ENCODE peak calls at places on chromosome 16, in nine cellular contexts. One of them, this sample, is unnamed.
A peak's percentile ranks its signal among the peaks of the same experiment; 100 is the strongest.

GRCh38 chr16:59198487-59198886 is 464.4 kb upstream of the GOT2 start:
- DNase-seq in left ventricle myocardium inferior: no peak
- DNase-seq in left kidney: no peak
- DNase-seq in mucosa of gallbladder: no peak
- DNase-seq in M059J: no peak
- DNase-seq in activated CD8-positive, alpha-beta memory T cell treated with anti-CD3 and anti-CD28 coated beads for 24 hours: no peak
- DNase-seq in endothelial cell: no peak
- DNase-seq in WTC11: no peak
- DNase-seq in D341Med: no peak
- DNase-seq in this sample: no peak

GRCh38 chr16:57310801-57311200 is 26.3 kb upstream of the PLLP start:
- DNase-seq in left ventricle myocardium inferior: no peak
- DNase-seq in left kidney: no peak
- DNase-seq in mucosa of gallbladder: no peak
- DNase-seq in M059J: no peak
- DNase-seq in activated CD8-positive, alpha-beta memory T cell treated with anti-CD3 and anti-CD28 coated beads for 24 hours: no peak
- DNase-seq in endothelial cell: no peak
- DNase-seq in WTC11: no peak
- DNase-seq in D341Med: no peak
- DNase-seq in this sample: no peak

GRCh38 chr16:49782405-49782804 is 73.5 kb downstream of the ZNF423 start:
- DNase-seq in left ventricle myocardium inferior: no peak
- DNase-seq in left kidney: no peak
- DNase-seq in mucosa of gallbladder: no peak
- DNase-seq in M059J: no peak
- DNase-seq in activated CD8-positive, alpha-beta memory T cell treated with anti-CD3 and anti-CD28 coated beads for 24 hours: no peak
- DNase-seq in endothelial cell: no peak
- DNase-seq in WTC11: no peak
- DNase-seq in D341Med: no peak
- DNase-seq in this sample: no peak

GRCh38 chr16:660459-661183 is 7.3 kb upstream of the RHOT2 start:
- DNase-seq in left ventricle myocardium inferior: peak; percentile 90
- DNase-seq in left kidney: peak; percentile 94
- DNase-seq in mucosa of gallbladder: peak; percentile 91
- DNase-seq in M059J: no peak
- DNase-seq in activated CD8-positive, alpha-beta memory T cell treated with anti-CD3 and anti-CD28 coated beads for 24 hours: peak; percentile 79
- DNase-seq in endothelial cell: peak; percentile 91
- DNase-seq in WTC11: peak; percentile 93
- DNase-seq in D341Med: peak; percentile 95
- DNase-seq in this sample: peak; percentile 90

GRCh38 chr16:79278506-79278905 is 322.0 kb downstream of the MAF start:
- DNase-seq in left ventricle myocardium inferior: no peak
- DNase-seq in left kidney: no peak
- DNase-seq in mucosa of gallbladder: no peak
- DNase-seq in M059J: no peak
- DNase-seq in activated CD8-positive, alpha-beta memory T cell treated with anti-CD3 and anti-CD28 coated beads for 24 hours: peak; percentile 73
- DNase-seq in endothelial cell: no peak
- DNase-seq in WTC11: no peak
- DNase-seq in D341Med: no peak
- DNase-seq in this sample: no peak

GRCh38 chr16:11084484-11085024 is 140.2 kb downstream of the CLEC16A start:
- DNase-seq in left ventricle myocardium inferior: no peak
- DNase-seq in left kidney: peak; percentile 86
- DNase-seq in mucosa of gallbladder: no peak
- DNase-seq in M059J: peak; percentile 93
- DNase-seq in activated CD8-positive, alpha-beta memory T cell treated with anti-CD3 and anti-CD28 coated beads for 24 hours: no peak
- DNase-seq in endothelial cell: no peak
- DNase-seq in WTC11: no peak
- DNase-seq in D341Med: no peak
- DNase-seq in this sample: peak; percentile 90

GRCh38 chr16:88911148-88911945 is 44.9 kb upstream of the PABPN1L start:
- DNase-seq in left ventricle myocardium inferior: no peak
- DNase-seq in left kidney: peak; percentile 69
- DNase-seq in mucosa of gallbladder: no peak
- DNase-seq in M059J: no peak
- DNase-seq in activated CD8-positive, alpha-beta memory T cell treated with anti-CD3 and anti-CD28 coated beads for 24 hours: no peak
- DNase-seq in endothelial cell: no peak
- DNase-seq in WTC11: no peak
- DNase-seq in D341Med: no peak
- DNase-seq in this sample: no peak

GRCh38 chr16:85485379-85485778 is 127.7 kb upstream of the GSE1 start:
- DNase-seq in left ventricle myocardium inferior: no peak
- DNase-seq in left kidney: peak; percentile 84
- DNase-seq in mucosa of gallbladder: no peak
- DNase-seq in M059J: no peak
- DNase-seq in activated CD8-positive, alpha-beta memory T cell treated with anti-CD3 and anti-CD28 coated beads for 24 hours: no peak
- DNase-seq in endothelial cell: no peak
- DNase-seq in WTC11: no peak
- DNase-seq in D341Med: peak; percentile 87
- DNase-seq in this sample: no peak

GRCh38 chr16:27195941-27196595 is 7.3 kb upstream of the KDM8 start:
- DNase-seq in left ventricle myocardium inferior: no peak
- DNase-seq in left kidney: no peak
- DNase-seq in mucosa of gallbladder: no peak
- DNase-seq in M059J: no peak
- DNase-seq in activated CD8-positive, alpha-beta memory T cell treated with anti-CD3 and anti-CD28 coated beads for 24 hours: no peak
- DNase-seq in endothelial cell: no peak
- DNase-seq in WTC11: no peak
- DNase-seq in D341Med: no peak
- DNase-seq in this sample: no peak

GRCh38 chr16:53922805-53923645 is 219.1 kb downstream of the FTO start:
- DNase-seq in left ventricle myocardium inferior: no peak
- DNase-seq in left kidney: peak; percentile 85
- DNase-seq in mucosa of gallbladder: no peak
- DNase-seq in M059J: no peak
- DNase-seq in activated CD8-positive, alpha-beta memory T cell treated with anti-CD3 and anti-CD28 coated beads for 24 hours: no peak
- DNase-seq in endothelial cell: no peak
- DNase-seq in WTC11: no peak
- DNase-seq in D341Med: no peak
- DNase-seq in this sample: no peak

GRCh38 chr16:25009822-25010221 is 5.3 kb downstream of the ARHGAP17 start:
- DNase-seq in left ventricle myocardium inferior: peak; percentile 50
- DNase-seq in left kidney: no peak
- DNase-seq in mucosa of gallbladder: no peak
- DNase-seq in M059J: peak; percentile 63
- DNase-seq in activated CD8-positive, alpha-beta memory T cell treated with anti-CD3 and anti-CD28 coated beads for 24 hours: no peak
- DNase-seq in endothelial cell: no peak
- DNase-seq in WTC11: no peak
- DNase-seq in D341Med: no peak
- DNase-seq in this sample: no peak

GRCh38 chr16:53817812-53818211 is 113.9 kb downstream of the FTO start:
- DNase-seq in left ventricle myocardium inferior: no peak
- DNase-seq in left kidney: no peak
- DNase-seq in mucosa of gallbladder: no peak
- DNase-seq in M059J: peak; percentile 46
- DNase-seq in activated CD8-positive, alpha-beta memory T cell treated with anti-CD3 and anti-CD28 coated beads for 24 hours: no peak
- DNase-seq in endothelial cell: no peak
- DNase-seq in WTC11: no peak
- DNase-seq in D341Med: no peak
- DNase-seq in this sample: no peak

GRCh38 chr16:30535777-30536190 is 1.1 kb upstream of the ZNF747 start:
- DNase-seq in left ventricle myocardium inferior: peak; percentile 70
- DNase-seq in left kidney: peak; percentile 93
- DNase-seq in mucosa of gallbladder: peak; percentile 70
- DNase-seq in M059J: peak; percentile 58
- DNase-seq in activated CD8-positive, alpha-beta memory T cell treated with anti-CD3 and anti-CD28 coated beads for 24 hours: peak; percentile 87
- DNase-seq in endothelial cell: peak; percentile 67
- DNase-seq in WTC11: peak; percentile 77
- DNase-seq in D341Med: peak; percentile 78
- DNase-seq in this sample: peak; percentile 79

GRCh38 chr16:19393226-19394074 is 24.2 kb upstream of the TMC5 start:
- DNase-seq in left ventricle myocardium inferior: no peak
- DNase-seq in left kidney: peak; percentile 37
- DNase-seq in mucosa of gallbladder: peak; percentile 65
- DNase-seq in M059J: peak; percentile 87
- DNase-seq in activated CD8-positive, alpha-beta memory T cell treated with anti-CD3 and anti-CD28 coated beads for 24 hours: no peak
- DNase-seq in endothelial cell: no peak
- DNase-seq in WTC11: no peak
- DNase-seq in D341Med: no peak
- DNase-seq in this sample: peak; percentile 89

GRCh38 chr16:49183911-49184310 is 97.7 kb downstream of the CBLN1 start:
- DNase-seq in left ventricle myocardium inferior: no peak
- DNase-seq in left kidney: peak; percentile 28
- DNase-seq in mucosa of gallbladder: no peak
- DNase-seq in M059J: no peak
- DNase-seq in activated CD8-positive, alpha-beta memory T cell treated with anti-CD3 and anti-CD28 coated beads for 24 hours: no peak
- DNase-seq in endothelial cell: peak; percentile 59
- DNase-seq in WTC11: peak; percentile 71
- DNase-seq in D341Med: peak; percentile 29
- DNase-seq in this sample: peak; percentile 9

GRCh38 chr16:85777583-85778310 is 21.6 kb downstream of the EMC8 start:
- DNase-seq in left ventricle myocardium inferior: no peak
- DNase-seq in left kidney: no peak
- DNase-seq in mucosa of gallbladder: no peak
- DNase-seq in M059J: peak; percentile 94
- DNase-seq in activated CD8-positive, alpha-beta memory T cell treated with anti-CD3 and anti-CD28 coated beads for 24 hours: no peak
- DNase-seq in endothelial cell: no peak
- DNase-seq in WTC11: no peak
- DNase-seq in D341Med: no peak
- DNase-seq in this sample: peak; percentile 91

GRCh38 chr16:22171953-22172352 is 9.6 kb downstream of the SDR42E2 start:
- DNase-seq in left ventricle myocardium inferior: no peak
- DNase-seq in left kidney: no peak
- DNase-seq in mucosa of gallbladder: no peak
- DNase-seq in M059J: no peak
- DNase-seq in activated CD8-positive, alpha-beta memory T cell treated with anti-CD3 and anti-CD28 coated beads for 24 hours: no peak
- DNase-seq in endothelial cell: no peak
- DNase-seq in WTC11: no peak
- DNase-seq in D341Med: no peak
- DNase-seq in this sample: no peak

GRCh38 chr16:71537643-71538042 is 11.4 kb downstream of the CHST4 start:
- DNase-seq in left ventricle myocardium inferior: no peak
- DNase-seq in left kidney: peak; percentile 74
- DNase-seq in mucosa of gallbladder: peak; percentile 18
- DNase-seq in M059J: peak; percentile 56
- DNase-seq in activated CD8-positive, alpha-beta memory T cell treated with anti-CD3 and anti-CD28 coated beads for 24 hours: peak; percentile 58
- DNase-seq in endothelial cell: peak; percentile 61
- DNase-seq in WTC11: peak; percentile 66
- DNase-seq in D341Med: peak; percentile 59
- DNase-seq in this sample: peak; percentile 57

GRCh38 chr16:77840623-77841274 is 52.4 kb downstream of the VAT1L start:
- DNase-seq in left ventricle myocardium inferior: no peak
- DNase-seq in left kidney: no peak
- DNase-seq in mucosa of gallbladder: no peak
- DNase-seq in M059J: no peak
- DNase-seq in activated CD8-positive, alpha-beta memory T cell treated with anti-CD3 and anti-CD28 coated beads for 24 hours: no peak
- DNase-seq in endothelial cell: no peak
- DNase-seq in WTC11: no peak
- DNase-seq in D341Med: no peak
- DNase-seq in this sample: no peak